ENCODE peak calls at places on chromosome 5, in five cellular contexts. R is PC-3, H is fibroblast of lung, I is IMR-90, K is endodermal cell. E is an unnamed sample.

GRCh38 chr5:125703616-125704015 is 719.6 kb upstream of the GRAMD2B start:
- DNase-seq in K (no peak), I (peak; percentile 12), R (peak; percentile 30), H (no peak), E (no peak)

GRCh38 chr5:139636975-139637408 is 11.2 kb upstream of the CXXC5 start:
- DNase-seq in I (peak; percentile 51), R (peak; percentile 42), H (no peak), K (no peak), E (no peak)

GRCh38 chr5:111075520-111075919 is 4.0 kb downstream of the TSLP start:
- DNase-seq in H (peak; percentile 95), K (no peak), I (peak; percentile 96), R (peak; percentile 87), E (no peak)

GRCh38 chr5:16550316-16550952 is 66.4 kb downstream of the RETREG1 start:
- DNase-seq in R (peak; percentile 96), H (peak; percentile 53), K (peak; percentile 83), I (peak; percentile 49), E (no peak)

GRCh38 chr5:124297826-124298225 is 448.6 kb downstream of the ZNF608 start:
- DNase-seq in H (no peak), R (no peak), K (no peak), I (no peak), E (no peak)

GRCh38 chr5:73111536-73111935 is 8.8 kb upstream of the TMEM171 start:
- DNase-seq in H (no peak), K (no peak), R (no peak), I (no peak), E (no peak)

GRCh38 chr5:61416010-61416409 is 84.0 kb downstream of the ZSWIM6 start:
- DNase-seq in H (no peak), I (peak; percentile 42), K (peak; percentile 57), R (peak; percentile 51), E (peak; percentile 49)

GRCh38 chr5:167208911-167209310 is 1082.5 kb upstream of the WWC1 start:
- DNase-seq in K (no peak), I (no peak), H (no peak), R (peak; percentile 4), E (no peak)

GRCh38 chr5:8340739-8341344 is 471.9 kb downstream of the MTRR start:
- DNase-seq in R (peak; percentile 75), K (no peak), I (peak; percentile 23), H (peak; percentile 49), E (no peak)

GRCh38 chr5:169978744-169979143 is 1.6 kb downstream of the INSYN2B start:
- DNase-seq in I (no peak), K (no peak), R (no peak), H (no peak), E (no peak)

GRCh38 chr5:169979871-169980270 is 424 bp downstream of the INSYN2B start:
- DNase-seq in H (peak; percentile 34), K (no peak), I (peak; percentile 28), R (no peak), E (peak; percentile 17)

DNA sequence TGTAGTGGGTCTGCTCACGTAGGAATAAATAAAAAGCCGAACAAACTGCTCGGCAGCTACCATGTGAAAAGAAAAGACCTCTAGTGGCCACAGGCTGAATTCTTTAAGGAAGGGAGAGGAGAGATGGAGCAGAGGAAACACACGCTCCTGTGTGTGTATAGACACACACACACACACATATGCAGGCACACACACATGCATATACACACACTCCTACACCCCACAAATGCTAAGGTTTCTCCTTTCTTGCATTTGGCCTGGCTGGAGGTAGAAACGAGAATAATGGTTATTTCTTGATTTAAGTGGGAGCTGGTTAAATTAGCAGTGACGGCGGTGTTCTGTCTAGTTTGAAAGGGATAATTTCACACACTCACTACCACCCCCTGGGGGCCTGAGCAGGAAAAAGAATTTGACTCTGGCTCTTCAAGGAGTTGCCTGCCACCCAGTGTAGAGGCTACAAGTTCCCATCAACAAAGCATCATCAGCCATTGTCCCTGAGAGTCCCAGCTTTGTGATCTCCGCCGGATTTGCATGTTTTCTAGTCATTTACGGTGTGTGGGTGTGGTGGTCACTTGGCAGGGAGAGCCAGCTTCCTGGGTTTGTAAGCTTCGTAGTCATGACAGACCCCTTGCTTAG is at the start of gene INSYN2B:
- DNase-seq in K (peak; percentile 96), R (peak; percentile 88), H (peak; percentile 93), I (peak; percentile 87), E (peak; percentile 87)
- H3K9ac ChIP-seq in K (no peak within 1 kb of the TSS), R (peak within 1 kb of the TSS; percentile 64), H (peak within 1 kb of the TSS; percentile 52), I (peak within 1 kb of the TSS; percentile 91), E (no peak within 1 kb of the TSS)

DNA sequence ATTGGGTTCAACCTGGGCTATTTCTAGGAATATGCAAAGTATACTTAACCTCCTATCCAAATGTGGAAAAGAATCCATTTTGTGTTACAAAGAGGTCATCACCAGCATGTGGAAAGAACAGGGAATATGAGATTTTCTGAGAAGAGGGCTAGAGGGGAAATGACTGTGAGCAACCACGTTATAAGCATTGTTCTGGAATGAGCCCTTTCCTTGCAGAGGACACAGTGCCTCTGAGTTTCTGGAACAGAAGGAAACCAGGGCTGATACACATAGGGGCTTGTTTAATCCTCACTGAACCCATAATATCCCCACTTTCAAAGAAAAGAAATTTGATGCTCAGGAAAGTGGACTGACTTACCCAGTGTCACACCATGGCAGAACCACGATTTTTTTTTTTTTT is 53.0 kb downstream of the SFXN1 start:
- DNase-seq in I (no peak), H (no peak), R (no peak), K (no peak), E (no peak)
- H3K27ac ChIP-seq in I (no peak overlapping the region), H (no peak overlapping the region), R (no peak overlapping the region), K (no peak overlapping the region), E (no peak overlapping the region)

GRCh38 chr5:171470420-171470819 is 51.0 kb downstream of the FGF18 start:
- DNase-seq in K (no peak), H (no peak), R (no peak), I (no peak), E (no peak)
- H3K9ac ChIP-seq in K (no peak overlapping the region), H (no peak overlapping the region), R (no peak overlapping the region), I (no peak overlapping the region), E (no peak overlapping the region)

DNA sequence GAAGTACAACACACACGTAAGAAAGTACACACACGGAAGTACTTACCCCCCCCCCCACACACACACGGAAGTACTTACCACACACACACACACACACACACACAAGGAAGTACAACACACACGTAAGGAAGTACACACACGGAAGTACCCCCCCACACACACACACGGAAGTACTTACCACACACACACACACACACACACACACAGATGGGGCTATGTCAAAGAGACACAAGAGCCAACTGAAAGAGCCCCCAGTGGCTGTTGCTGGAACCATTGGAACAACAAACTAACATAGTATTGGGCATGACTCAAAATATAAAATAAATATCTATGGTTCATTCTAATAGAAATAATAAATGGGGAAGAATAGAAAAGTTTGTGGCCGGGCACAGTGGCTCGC is 4.9 kb upstream of the MAPK9 start:
- DNase-seq in R (no peak), H (peak; percentile 31), K (no peak), I (peak; percentile 13), E (no peak)
- H3K27ac ChIP-seq in R (no peak overlapping the region), H (no peak overlapping the region), K (no peak overlapping the region), I (no peak overlapping the region), E (no peak overlapping the region)

DNA sequence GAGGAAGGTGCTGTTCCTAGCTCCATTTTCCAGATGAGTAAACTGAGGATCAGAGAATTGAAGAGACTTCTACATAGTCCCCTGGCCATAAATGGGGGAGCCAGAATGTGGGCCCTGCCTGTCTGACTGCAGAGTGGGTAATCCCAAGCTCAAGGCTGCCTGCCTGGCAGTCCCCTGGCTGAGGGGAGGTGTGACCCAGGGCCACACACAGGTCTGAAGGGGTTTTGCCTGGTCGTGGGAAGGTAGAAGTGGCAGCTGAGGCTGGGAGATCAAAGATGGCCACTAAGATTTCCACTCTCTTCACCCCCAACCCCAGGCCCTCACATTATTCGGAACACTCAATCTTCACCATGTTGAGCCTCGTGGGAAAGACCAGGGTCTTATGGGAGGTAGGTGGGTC is 176.3 kb downstream of the MACROH2A1 start:
- DNase-seq in I (no peak), H (no peak), R (no peak), K (peak; percentile 11), E (no peak)
- H3K9ac ChIP-seq in I (no peak overlapping the region), H (no peak overlapping the region), R (no peak overlapping the region), K (no peak overlapping the region), E (no peak overlapping the region)

DNA sequence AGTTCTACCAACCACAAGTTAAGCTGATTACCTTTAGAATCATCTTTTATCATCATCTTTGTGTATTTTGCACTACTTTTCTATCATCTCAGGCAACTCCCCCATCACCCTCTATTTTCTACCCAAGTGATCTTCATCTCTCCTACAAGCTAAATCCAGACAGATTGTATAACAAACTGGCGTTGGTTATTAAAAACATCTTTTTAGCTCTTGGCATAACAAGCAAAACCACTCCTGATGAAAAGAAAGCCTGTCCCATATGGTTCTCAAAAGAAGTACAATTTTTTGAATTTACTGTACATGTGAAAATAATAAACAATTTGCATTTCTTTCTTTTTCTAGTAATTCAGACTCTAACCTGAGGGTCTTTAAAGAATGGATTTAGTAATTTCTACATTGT is 52.4 kb upstream of the RPS23 start:
- DNase-seq in R (no peak), H (no peak), I (no peak), K (no peak), E (no peak)
- H3K27ac ChIP-seq in R (no peak overlapping the region), H (no peak overlapping the region), I (no peak overlapping the region), K (no peak overlapping the region), E (no peak overlapping the region)

DNA sequence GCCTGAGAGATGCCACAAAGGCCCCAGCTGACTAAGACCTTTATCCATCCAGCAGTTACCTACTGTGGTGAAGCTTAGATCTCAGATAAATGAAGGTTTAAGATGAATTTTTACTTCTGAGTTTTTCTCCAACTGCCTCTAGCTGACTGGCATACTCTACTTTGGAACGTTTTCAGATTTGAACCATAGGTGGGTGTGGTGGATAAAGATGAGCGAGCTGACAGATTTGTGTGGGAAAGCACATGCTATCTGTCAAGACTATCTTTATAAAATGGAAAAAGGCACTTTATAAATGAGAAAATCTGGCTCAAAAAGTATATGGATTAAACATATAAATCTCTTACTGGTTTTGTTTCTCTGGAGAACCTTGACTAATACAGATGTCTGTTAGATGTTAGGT is 160.8 kb downstream of the MCTP1 start:
- DNase-seq in I (no peak), R (no peak), K (no peak), H (no peak), E (no peak)
- H3K9ac ChIP-seq in I (no peak overlapping the region), R (no peak overlapping the region), K (no peak overlapping the region), H (no peak overlapping the region), E (no peak overlapping the region)

GRCh38 chr5:109374625-109375024 is 35.1 kb downstream of the PJA2 start:
- DNase-seq in R (no peak), I (no peak), H (peak; percentile 19), K (no peak), E (no peak)

GRCh38 chr5:109373932-109374331 is 35.8 kb downstream of the PJA2 start:
- DNase-seq in I (no peak), K (no peak), H (no peak), R (no peak), E (no peak)

GRCh38 chr5:109365653-109366052 is 44.1 kb downstream of the PJA2 start:
- DNase-seq in R (no peak), K (no peak), H (peak; percentile 9), I (no peak), E (no peak)

GRCh38 chr5:109364977-109365376 is 44.8 kb downstream of the PJA2 start:
- DNase-seq in R (no peak), I (no peak), K (no peak), H (no peak), E (no peak)

GRCh38 chr5:109370343-109370742 is 39.4 kb downstream of the PJA2 start:
- DNase-seq in K (no peak), H (no peak), R (no peak), I (no peak), E (no peak)
- H3K27ac ChIP-seq in K (no peak overlapping the region), H (no peak overlapping the region), R (no peak overlapping the region), I (no peak overlapping the region), E (no peak overlapping the region)

GRCh38 chr5:179270581-179271300 is 74.5 kb downstream of the ADAMTS2 start:
- DNase-seq in I (peak; percentile 47), H (peak; percentile 88), K (peak; percentile 33), R (no peak), E (no peak)
- H3K9ac ChIP-seq in I (peak overlapping the region; percentile 62), H (peak overlapping the region; percentile 48), K (no peak overlapping the region), R (no peak overlapping the region), E (peak overlapping the region; percentile 38)

GRCh38 chr5:134116789-134117761 is 2.6 kb downstream of the TCF7 start:
- DNase-seq in I (no peak), H (no peak), K (no peak), R (no peak), E (no peak)
- H3K27ac ChIP-seq in I (no peak overlapping the region), H (no peak overlapping the region), K (no peak overlapping the region), R (no peak overlapping the region), E (no peak overlapping the region)